ENCODE peak calls at places on chromosome 18, in six cellular contexts. Z is naive thymus-derived CD4-positive, alpha-beta T cell; R is kidney; E is T-helper 9 cell; F is right cardiac atrium; Q is activated CD8-positive, alpha-beta memory T cell treated with anti-CD3 and anti-CD28 coated beads for 1 hour. O is an unnamed sample.

GRCh38 chr18:12076424-12077140 is 17.1 kb upstream of the ANKRD62 start:
- DNase-seq in Z (no peak), R (peak), E (no peak), F (peak), Q (no peak), O (no peak)

GRCh38 chr18:23036611-23037259 is 98.5 kb upstream of the CABLES1 start:
- DNase-seq in Z (no peak), R (no peak), E (no peak), F (no peak), Q (no peak), O (no peak)

GRCh38 chr18:24274822-24275221 is 122.8 kb downstream of the OSBPL1A start:
- DNase-seq in Z (no peak), R (no peak), E (no peak), F (peak), Q (no peak), O (no peak)

GRCh38 chr18:77078671-77079070 is 53.9 kb downstream of the MBP start:
- DNase-seq in Z (no peak), R (no peak), E (no peak), F (no peak), Q (no peak), O (no peak)

GRCh38 chr18:29849145-29849544 is 1193.4 kb downstream of the DSC3 start:
- DNase-seq in Z (no peak), R (no peak), E (no peak), F (no peak), Q (no peak), O (no peak)

GRCh38 chr18:65365245-65365955 is 385.4 kb upstream of the CDH7 start:
- DNase-seq in Z (no peak), R (no peak), E (no peak), F (no peak), Q (no peak), O (no peak)

GRCh38 chr18:73684651-73685050 is 463.0 kb downstream of the FBXO15 start:
- DNase-seq in Z (no peak), R (no peak), E (no peak), F (no peak), Q (no peak), O (no peak)

GRCh38 chr18:68519341-68519740 is 195.6 kb downstream of the TMX3 start:
- DNase-seq in Z (no peak), R (no peak), E (no peak), F (no peak), Q (no peak), O (no peak)

GRCh38 chr18:56869189-56869777 is 218.1 kb downstream of the WDR7 start:
- DNase-seq in Z (peak), R (no peak), E (no peak), F (no peak), Q (no peak), O (no peak)

GRCh38 chr18:11005528-11005927 is 143.8 kb downstream of the PIEZO2 start:
- DNase-seq in Z (no peak), R (no peak), E (no peak), F (no peak), Q (no peak), O (no peak)

GRCh38 chr18:6868033-6868432 is 138.5 kb downstream of the ARHGAP28 start:
- DNase-seq in Z (no peak), R (no peak), E (no peak), F (no peak), Q (no peak), O (no peak)

GRCh38 chr18:62332437-62332816 is 7.3 kb downstream of the TNFRSF11A start:
- DNase-seq in Z (no peak), R (no peak), E (no peak), F (no peak), Q (no peak), O (no peak)

GRCh38 chr18:61855127-61855991 is 37.4 kb downstream of the RNF152 start:
- DNase-seq in Z (no peak), R (no peak), E (no peak), F (peak), Q (no peak), O (no peak)

GRCh38 chr18:80179857-80180558 is 67.3 kb downstream of the PARD6G start:
- DNase-seq in Z (no peak), R (peak), E (no peak), F (no peak), Q (no peak), O (no peak)

GRCh38 chr18:48926420-48926857 is 24.3 kb downstream of the SMAD7 start:
- DNase-seq in Z (no peak), R (no peak), E (no peak), F (peak), Q (no peak), O (no peak)

GRCh38 chr18:60448487-60449267 is 76.1 kb upstream of the MC4R start:
- DNase-seq in Z (no peak), R (no peak), E (no peak), F (no peak), Q (no peak), O (no peak)

GRCh38 chr18:51234117-51235010 is 36.9 kb upstream of the MEX3C start:
- DNase-seq in Z (no peak), R (no peak), E (no peak), F (no peak), Q (no peak), O (no peak)

GRCh38 chr18:78659748-78660147 is 319.9 kb upstream of the SALL3 start:
- DNase-seq in Z (no peak), R (no peak), E (no peak), F (no peak), Q (no peak), O (no peak)

GRCh38 chr18:12656671-12657047 is 1.2 kb downstream of the SPIRE1 start:
- DNase-seq in Z (no peak), R (no peak), E (no peak), F (no peak), Q (no peak), O (no peak)

GRCh38 chr18:48562075-48562474 is 23.2 kb downstream of the CTIF start:
- DNase-seq in Z (no peak), R (peak), E (no peak), F (no peak), Q (no peak), O (no peak)

GRCh38 chr18:40371673-40372072 is 1583.4 kb upstream of the PIK3C3 start:
- DNase-seq in Z (no peak), R (no peak), E (no peak), F (no peak), Q (no peak), O (no peak)

GRCh38 chr18:46756172-46756558 is 688 bp downstream of the ST8SIA5 start:
- DNase-seq in Z (no peak), R (no peak), E (no peak), F (no peak), Q (no peak), O (no peak)

GRCh38 chr18:5059540-5060032 is 137.5 kb downstream of the AKAIN1 start:
- DNase-seq in Z (no peak), R (no peak), E (no peak), F (no peak), Q (no peak), O (no peak)

GRCh38 chr18:4074647-4075046 is 380.5 kb downstream of the DLGAP1 start:
- DNase-seq in Z (no peak), R (no peak), E (no peak), F (no peak), Q (no peak), O (no peak)

GRCh38 chr18:47730795-47731194 is 199.7 kb downstream of the SMAD2 start:
- DNase-seq in Z (no peak), R (no peak), E (no peak), F (no peak), Q (no peak), O (no peak)

GRCh38 chr18:80009661-80010550 is 21.5 kb upstream of the TXNL4A start:
- DNase-seq in Z (no peak), R (no peak), E (no peak), F (peak), Q (no peak), O (peak)

GRCh38 chr18:50192903-50193795 is 1.8 kb downstream of the MYO5B start:
- DNase-seq in Z (no peak), R (no peak), E (no peak), F (peak), Q (no peak), O (no peak)

GRCh38 chr18:57353940-57354461 is 1.6 kb downstream of the ST8SIA3 start:
- DNase-seq in Z (no peak), R (peak), E (no peak), F (peak), Q (no peak), O (no peak)

GRCh38 chr18:77702686-77703085 is 453.0 kb downstream of the GALR1 start:
- DNase-seq in Z (peak), R (no peak), E (no peak), F (no peak), Q (no peak), O (no peak)

GRCh38 chr18:42814618-42815017 is 300.9 kb downstream of the RIT2 start:
- DNase-seq in Z (no peak), R (peak), E (no peak), F (peak), Q (no peak), O (no peak)

GRCh38 chr18:63506336-63506646 is 29.5 kb downstream of the SERPINB5 start:
- DNase-seq in Z (no peak), R (no peak), E (no peak), F (no peak), Q (no peak), O (no peak)

GRCh38 chr18:9682572-9682971 is 25.5 kb upstream of the RAB31 start:
- DNase-seq in Z (no peak), R (no peak), E (no peak), F (no peak), Q (no peak), O (no peak)

GRCh38 chr18:46271488-46271887 is 167.3 kb downstream of the HAUS1 start:
- DNase-seq in Z (no peak), R (no peak), E (no peak), F (no peak), Q (no peak), O (no peak)

GRCh38 chr18:70422061-70422965 is 133.5 kb downstream of the SOCS6 start:
- DNase-seq in Z (no peak), R (peak), E (no peak), F (peak), Q (no peak), O (peak)

O was measured in coronary artery.